ENCODE peak calls at places on chromosomes 4 and X, in nine cellular contexts. G is breast epithelium; U is ascending aorta; V is NCI-H510A treated with DMSO at 0.1 percent for 48 hours; W is heart right ventricle; K is ELR; X is stimulated activated CD8-positive, alpha-beta memory T cell treated with anti-CD3 and anti-CD28 coated beads, Interleukin-15, amount 100 ng/mL, for 1 hour; O is WTC11; T is skeletal muscle cell. P is an unnamed sample.

GRCh38 chr4:121960801-121961200 is 8.9 kb upstream of the TRPC3 start:
- DNase-seq in G (no peak), U (no peak), V (no peak), W (no peak), K (no peak), X (no peak), O (no peak), T (no peak), P (no peak)

GRCh38 chr4:76380561-76380960 is 40.4 kb downstream of the CCDC158 start:
- DNase-seq in G (no peak), U (no peak), V (no peak), W (no peak), K (no peak), X (no peak), O (peak), T (no peak), P (no peak)

GRCh38 chr4:538542-539142 is 37.5 kb downstream of the TMEM271 start:
- DNase-seq in G (peak), U (no peak), V (no peak), W (no peak), K (no peak), X (no peak), O (no peak), T (no peak), P (no peak)

GRCh38 chr4:147829401-147830101 is 97.7 kb downstream of the ARHGAP10 start:
- DNase-seq in G (peak), U (peak), V (no peak), W (peak), K (no peak), X (no peak), O (no peak), T (peak), P (no peak)

GRCh38 chrX:9794495-9794894 is 8.3 kb downstream of the SHROOM2 start:
- DNase-seq in G (no peak), U (no peak), V (no peak), W (no peak), K (no peak), X (no peak), O (no peak), T (no peak), P (no peak)

GRCh38 chr4:53307819-53308773 is 57.8 kb downstream of the SCFD2 start:
- DNase-seq in G (no peak), U (no peak), V (no peak), W (no peak), K (no peak), X (no peak), O (no peak), T (no peak), P (no peak)

GRCh38 chr4:56844817-56845580 is 23.5 kb upstream of the SPINK2 start:
- DNase-seq in G (no peak), U (no peak), V (no peak), W (no peak), K (no peak), X (no peak), O (peak), T (no peak), P (no peak)

GRCh38 chr4:3340703-3341088 is 47.9 kb downstream of the RGS12 start:
- DNase-seq in G (peak), U (no peak), V (peak), W (no peak), K (no peak), X (no peak), O (no peak), T (no peak), P (no peak)

GRCh38 chr4:31984872-31985271 is 1264.7 kb downstream of the PCDH7 start:
- DNase-seq in G (no peak), U (no peak), V (no peak), W (no peak), K (peak), X (no peak), O (no peak), T (peak), P (no peak)

GRCh38 chr4:129822708-129823504 is 727.0 kb downstream of the C4orf33 start:
- DNase-seq in G (no peak), U (no peak), V (peak), W (peak), K (peak), X (no peak), O (no peak), T (peak), P (no peak)

GRCh38 chr4:116702949-116703348 is 382.4 kb downstream of the TRAM1L1 start:
- DNase-seq in G (no peak), U (no peak), V (no peak), W (no peak), K (peak), X (no peak), O (no peak), T (no peak), P (no peak)

GRCh38 chr4:140806175-140806574 is 50.0 kb upstream of the TBC1D9 start:
- DNase-seq in G (no peak), U (no peak), V (no peak), W (no peak), K (no peak), X (no peak), O (no peak), T (no peak), P (no peak)

GRCh38 chr4:5708171-5708828 is at the start of gene EVC2:
- DNase-seq in G (peak), U (peak), V (no peak), W (peak), K (peak), X (no peak), O (peak), T (peak), P (peak)

GRCh38 chr4:123609829-123610228 is 213.2 kb downstream of the SPRY1 start:
- DNase-seq in G (no peak), U (no peak), V (no peak), W (no peak), K (no peak), X (no peak), O (no peak), T (no peak), P (no peak)

GRCh38 chr4:38856524-38857337 is at the start of gene TLR6:
- DNase-seq in G (peak), U (peak), V (peak), W (peak), K (peak), X (peak), O (peak), T (no peak), P (no peak)

GRCh38 chr4:109075617-109076016 is 226.8 kb downstream of the COL25A1 start:
- DNase-seq in G (no peak), U (no peak), V (no peak), W (no peak), K (no peak), X (no peak), O (no peak), T (no peak), P (no peak)

GRCh38 chrX:54640721-54641120 is 110.7 kb downstream of the GNL3L start:
- DNase-seq in G (peak), U (no peak), V (peak), W (no peak), K (no peak), X (no peak), O (no peak), T (peak), P (no peak)

GRCh38 chr4:91113130-91113706 is 986.0 kb downstream of the CCSER1 start:
- DNase-seq in G (no peak), U (no peak), V (peak), W (no peak), K (peak), X (no peak), O (no peak), T (no peak), P (no peak)

GRCh38 chr4:85591361-85592098 is 116.6 kb downstream of the ARHGAP24 start:
- DNase-seq in G (no peak), U (no peak), V (no peak), W (no peak), K (peak), X (no peak), O (no peak), T (no peak), P (no peak)

GRCh38 chr4:1727117-1728031 is 6.1 kb downstream of the TACC3 start:
- DNase-seq in G (peak), U (peak), V (no peak), W (peak), K (peak), X (no peak), O (no peak), T (peak), P (no peak)

GRCh38 chrX:47201545-47201944 is 7.9 kb downstream of the UBA1 start:
- DNase-seq in G (no peak), U (no peak), V (no peak), W (no peak), K (no peak), X (no peak), O (no peak), T (no peak), P (no peak)

GRCh38 chr4:53706422-53707032 is 115.2 kb upstream of the LNX1 start:
- DNase-seq in G (no peak), U (no peak), V (peak), W (peak), K (peak), X (no peak), O (no peak), T (no peak), P (no peak)

GRCh38 chr4:61210186-61210939 is 10.2 kb downstream of the ADGRL3 start:
- DNase-seq in G (no peak), U (no peak), V (no peak), W (no peak), K (no peak), X (no peak), O (peak), T (no peak), P (no peak)

GRCh38 chr4:94588900-94589693 is 137.4 kb downstream of the PDLIM5 start:
- DNase-seq in G (no peak), U (no peak), V (no peak), W (no peak), K (no peak), X (no peak), O (no peak), T (peak), P (no peak)

GRCh38 chrX:80174925-80175574 is 160.5 kb downstream of the TBX22 start:
- DNase-seq in G (no peak), U (peak), V (no peak), W (peak), K (no peak), X (no peak), O (no peak), T (no peak), P (no peak)

GRCh38 chrX:10296581-10296980 is 139.8 kb downstream of the CLCN4 start:
- DNase-seq in G (no peak), U (no peak), V (no peak), W (no peak), K (no peak), X (no peak), O (no peak), T (peak), P (no peak)

GRCh38 chrX:153649178-153649914 is 2.3 kb downstream of the DUSP9 start:
- DNase-seq in G (no peak), U (peak), V (no peak), W (peak), K (peak), X (no peak), O (peak), T (no peak), P (peak)

GRCh38 chr4:39134674-39135073 is 47.7 kb upstream of the WDR19 start:
- DNase-seq in G (no peak), U (no peak), V (no peak), W (no peak), K (no peak), X (no peak), O (no peak), T (no peak), P (no peak)

GRCh38 chrX:47587906-47588735 is 5.9 kb downstream of the TIMP1 start:
- DNase-seq in G (no peak), U (peak), V (no peak), W (no peak), K (no peak), X (no peak), O (no peak), T (no peak), P (no peak)

GRCh38 chr4:21879187-21879586 is 69.4 kb downstream of the KCNIP4 start:
- DNase-seq in G (no peak), U (no peak), V (no peak), W (no peak), K (peak), X (no peak), O (peak), T (no peak), P (peak)

P was measured in glutamatergic neuron.